ENCODE peak calls at places on chromosomes 7 and 10, in four cellular contexts. F is activated T-cell treated with anti-CD3 and anti-CD28 coated beads, Interleukin-2, amount 50 U/mL, for 4 hours; Y is activated CD8-positive, alpha-beta T cell treated with anti-CD3 and anti-CD28 coated beads, Interleukin-2, amount 10 ng/mL, durations not matched to agents 7 days and 5 days; C is lower lobe of right lung. D is an unnamed sample.

GRCh38 chr10:106499448-106499847 is 665.1 kb downstream of the SORCS1 start:
- ATAC-seq in C (no peak), F (no peak), Y (no peak), D (no peak)

GRCh38 chr10:81018898-81019890 is 481.5 kb downstream of the SH2D4B start:
- ATAC-seq in Y (peak), F (no peak), C (peak), D (peak)

GRCh38 chr10:62038609-62039190 is 137.2 kb downstream of the ARID5B start:
- ATAC-seq in F (peak), Y (peak), C (peak), D (peak)

GRCh38 chr7:80517177-80517804 is 5.4 kb upstream of the GNAT3 start:
- ATAC-seq in C (peak), Y (no peak), F (no peak), D (no peak)

GRCh38 chr7:132437730-132438129 is 138.5 kb downstream of the PLXNA4 start:
- ATAC-seq in F (peak), C (no peak), Y (peak), D (peak)

GRCh38 chr10:131119626-131120355 is 191.7 kb downstream of the TCERG1L start:
- ATAC-seq in F (no peak), Y (no peak), C (no peak), D (no peak)

GRCh38 chr7:157660971-157661610 is 324.3 kb downstream of the DNAJB6 start:
- ATAC-seq in C (no peak), Y (no peak), F (no peak), D (no peak)

GRCh38 chr10:75234017-75234682 is 1.6 kb downstream of the COMTD1 start:
- ATAC-seq in C (peak), Y (peak), F (peak), D (peak)

GRCh38 chr7:80472491-80473200 is 39.2 kb downstream of the GNAT3 start:
- ATAC-seq in Y (no peak), C (no peak), F (no peak), D (no peak)

GRCh38 chr7:81884817-81885216 is 115.0 kb upstream of the HGF start:
- ATAC-seq in F (no peak), C (no peak), Y (no peak), D (no peak)

D was measured in esophagus mucosa.